ENCODE peak calls at places on chromosomes 13 and 19, in six cellular contexts. A is SK-N-MC; P is activated T-helper 1 cell treated with anti-CD3 and anti-CD28 coated beads, Interleukin-2, amount 50 U/mL, for 16 hours; I is Calu3; X is uterus; U is NCI-H2081. Y is an unnamed sample.

GRCh38 chr13:51923983-51924539 is 62.3 kb downstream of the CCDC70 start:
- DNase-seq in A (no peak), P (no peak), I (no peak), X (no peak), U (no peak), Y (no peak)

GRCh38 chr13:48496271-48496670 is 36.6 kb downstream of the RCBTB2 start:
- DNase-seq in A (no peak), P (no peak), I (no peak), X (no peak), U (no peak), Y (no peak)

GRCh38 chr19:30209617-30210600 is 162.3 kb upstream of the ZNF536 start:
- DNase-seq in A (no peak), P (no peak), I (no peak), X (no peak), U (no peak), Y (no peak)

GRCh38 chr13:39119422-39119821 is 81.2 kb downstream of the NHLRC3 start:
- DNase-seq in A (no peak), P (no peak), I (no peak), X (no peak), U (no peak), Y (no peak)

GRCh38 chr19:58569943-58570670 is 3.0 kb downstream of the MZF1 start:
- DNase-seq in A (no peak), P (no peak), I (no peak), X (peak), U (no peak), Y (no peak)

GRCh38 chr13:22454586-22454985 is 726.2 kb upstream of the SGCG start:
- DNase-seq in A (no peak), P (no peak), I (no peak), X (no peak), U (no peak), Y (no peak)

GRCh38 chr13:77833331-77833863 is 85.2 kb downstream of the EDNRB start:
- DNase-seq in A (no peak), P (no peak), I (no peak), X (no peak), U (no peak), Y (no peak)

GRCh38 chr13:100887729-100888151 is 213.1 kb upstream of the TMTC4 start:
- DNase-seq in A (peak), P (no peak), I (no peak), X (no peak), U (no peak), Y (no peak)

GRCh38 chr13:92573467-92574057 is 653.0 kb upstream of the GPC6 start:
- DNase-seq in A (no peak), P (no peak), I (no peak), X (no peak), U (no peak), Y (no peak)

GRCh38 chr13:48448963-48449614 is 36.2 kb upstream of the LPAR6 start:
- DNase-seq in A (no peak), P (no peak), I (no peak), X (no peak), U (no peak), Y (no peak)

GRCh38 chr19:3554254-3555083 is 2.9 kb downstream of the MFSD12 start:
- DNase-seq in A (no peak), P (no peak), I (no peak), X (no peak), U (no peak), Y (no peak)

GRCh38 chr19:41263042-41263849 is 926 bp upstream of the HNRNPUL1 start:
- DNase-seq in A (no peak), P (peak), I (peak), X (peak), U (peak), Y (peak)